ENCODE peak calls at places on chromosomes 13 and 19, in five cellular contexts. F is progenitor cell of endocrine pancreas; Z is stimulated activated CD8-positive, alpha-beta memory T cell treated with anti-CD3 and anti-CD28 coated beads, Interleukin-2, amount 100 ng/mL, for 1 hour; Y is fibroblast of the conjunctiva; T is heart right ventricle. L is an unnamed sample.

GRCh38 chr19:38693380-38694223 is 46.2 kb downstream of the ACTN4 start:
- DNase-seq in Y (no peak), T (no peak), Z (no peak), F (peak; percentile 60), L (peak; percentile 41)

GRCh38 chr19:32676186-32676894 is 692 bp downstream of the RGS9BP start:
- DNase-seq in T (peak; percentile 30), Y (no peak), Z (no peak), F (peak; percentile 28), L (peak; percentile 46)

GRCh38 chr13:113207890-113208423 is 512 bp downstream of the PCID2 start:
- DNase-seq in T (peak; percentile 39), Z (no peak), F (peak; percentile 25), Y (no peak), L (peak; percentile 57)

GRCh38 chr19:49442354-49442753 is 1.0 kb upstream of the SLC17A7 start:
- DNase-seq in Z (no peak), Y (no peak), F (no peak), T (peak; percentile 52), L (no peak)

GRCh38 chr13:97194473-97194872 is 27.7 kb upstream of the MBNL2 start:
- DNase-seq in F (no peak), T (no peak), Y (no peak), Z (no peak), L (no peak)

GRCh38 chr19:45402469-45403070 is 2.3 kb downstream of the PPP1R13L start:
- DNase-seq in Z (no peak), F (peak; percentile 62), T (peak; percentile 63), Y (no peak), L (peak; percentile 77)

GRCh38 chr13:111228262-111229144 is 91.9 kb upstream of the TEX29 start:
- DNase-seq in Y (no peak), Z (no peak), T (no peak), F (no peak), L (no peak)

GRCh38 chr13:110263906-110264305 is 43.1 kb downstream of the COL4A1 start:
- DNase-seq in Y (no peak), T (no peak), Z (no peak), F (no peak), L (peak; percentile 75)